ENCODE peak calls at places on chromosomes 3 and 15, in five cellular contexts. One of them, this sample, is unnamed.

GRCh38 chr15:99424978-99425665 is 140.7 kb upstream of the MEF2A start:
- DNase-seq in psoas muscle: peak; percentile 58
- DNase-seq in MCF 10A: peak; percentile 90
- DNase-seq in endothelial cell: no peak
- DNase-seq in fibroblast of lung: peak; percentile 87
- DNase-seq in this sample: no peak

GRCh38 chr3:38003371-38003816 is 12.8 kb downstream of the VILL start:
- DNase-seq in fibroblast of lung: peak; percentile 23
- DNase-seq in psoas muscle: peak; percentile 81
- DNase-seq in MCF 10A: peak; percentile 48
- DNase-seq in endothelial cell: peak; percentile 80
- DNase-seq in this sample: no peak

GRCh38 chr15:65287515-65287845 is 797 bp upstream of the PARP16 start:
- DNase-seq in endothelial cell: no peak
- DNase-seq in MCF 10A: no peak
- DNase-seq in psoas muscle: no peak
- DNase-seq in fibroblast of lung: no peak
- DNase-seq in this sample: no peak

GRCh38 chr3:173770011-173770410 is 372.5 kb downstream of the NLGN1 start:
- DNase-seq in endothelial cell: no peak
- DNase-seq in MCF 10A: no peak
- DNase-seq in fibroblast of lung: peak; percentile 67
- DNase-seq in psoas muscle: no peak
- DNase-seq in this sample: no peak

GRCh38 chr3:163058190-163058854 is 1561.7 kb downstream of the OTOL1 start:
- DNase-seq in fibroblast of lung: peak; percentile 1
- DNase-seq in psoas muscle: no peak
- DNase-seq in endothelial cell: no peak
- DNase-seq in MCF 10A: no peak
- DNase-seq in this sample: no peak

GRCh38 chr3:135084976-135085375 is 289.9 kb downstream of the EPHB1 start:
- DNase-seq in fibroblast of lung: no peak
- DNase-seq in endothelial cell: no peak
- DNase-seq in MCF 10A: no peak
- DNase-seq in psoas muscle: no peak
- DNase-seq in this sample: no peak

GRCh38 chr3:190486201-190486865 is 27.6 kb upstream of the IL1RAP start:
- DNase-seq in fibroblast of lung: peak; percentile 69
- DNase-seq in MCF 10A: no peak
- DNase-seq in endothelial cell: no peak
- DNase-seq in psoas muscle: no peak
- DNase-seq in this sample: no peak

GRCh38 chr3:194200422-194201060 is 64.6 kb downstream of the HES1 start:
- DNase-seq in fibroblast of lung: peak; percentile 27
- DNase-seq in MCF 10A: no peak
- DNase-seq in psoas muscle: no peak
- DNase-seq in endothelial cell: no peak
- DNase-seq in this sample: no peak

GRCh38 chr3:59605318-59605717 is 555.5 kb upstream of the CFAP20DC start:
- DNase-seq in MCF 10A: no peak
- DNase-seq in fibroblast of lung: no peak
- DNase-seq in endothelial cell: no peak
- DNase-seq in psoas muscle: no peak
- DNase-seq in this sample: no peak

GRCh38 chr3:129445472-129445871 is 5.4 kb downstream of the IFT122 start:
- DNase-seq in psoas muscle: no peak
- DNase-seq in endothelial cell: no peak
- DNase-seq in MCF 10A: no peak
- DNase-seq in fibroblast of lung: no peak
- DNase-seq in this sample: no peak

GRCh38 chr3:181974198-181974597 is 262.5 kb downstream of the SOX2 start:
- DNase-seq in MCF 10A: peak; percentile 86
- DNase-seq in endothelial cell: no peak
- DNase-seq in psoas muscle: no peak
- DNase-seq in fibroblast of lung: peak; percentile 22
- DNase-seq in this sample: no peak

GRCh38 chr3:192851821-192852352 is 65.8 kb downstream of the MB21D2 start:
- DNase-seq in MCF 10A: peak; percentile 98
- DNase-seq in endothelial cell: no peak
- DNase-seq in psoas muscle: peak; percentile 76
- DNase-seq in fibroblast of lung: peak; percentile 69
- DNase-seq in this sample: peak; percentile 95

GRCh38 chr3:4417449-4417848 is 49.6 kb downstream of the SUMF1 start:
- DNase-seq in MCF 10A: peak; percentile 73
- DNase-seq in psoas muscle: no peak
- DNase-seq in endothelial cell: no peak
- DNase-seq in fibroblast of lung: peak; percentile 75
- DNase-seq in this sample: no peak

GRCh38 chr3:148042663-148043445 is 633.7 kb downstream of the ZIC1 start:
- DNase-seq in endothelial cell: no peak
- DNase-seq in fibroblast of lung: peak; percentile 79
- DNase-seq in MCF 10A: no peak
- DNase-seq in psoas muscle: no peak
- DNase-seq in this sample: no peak

DNA sequence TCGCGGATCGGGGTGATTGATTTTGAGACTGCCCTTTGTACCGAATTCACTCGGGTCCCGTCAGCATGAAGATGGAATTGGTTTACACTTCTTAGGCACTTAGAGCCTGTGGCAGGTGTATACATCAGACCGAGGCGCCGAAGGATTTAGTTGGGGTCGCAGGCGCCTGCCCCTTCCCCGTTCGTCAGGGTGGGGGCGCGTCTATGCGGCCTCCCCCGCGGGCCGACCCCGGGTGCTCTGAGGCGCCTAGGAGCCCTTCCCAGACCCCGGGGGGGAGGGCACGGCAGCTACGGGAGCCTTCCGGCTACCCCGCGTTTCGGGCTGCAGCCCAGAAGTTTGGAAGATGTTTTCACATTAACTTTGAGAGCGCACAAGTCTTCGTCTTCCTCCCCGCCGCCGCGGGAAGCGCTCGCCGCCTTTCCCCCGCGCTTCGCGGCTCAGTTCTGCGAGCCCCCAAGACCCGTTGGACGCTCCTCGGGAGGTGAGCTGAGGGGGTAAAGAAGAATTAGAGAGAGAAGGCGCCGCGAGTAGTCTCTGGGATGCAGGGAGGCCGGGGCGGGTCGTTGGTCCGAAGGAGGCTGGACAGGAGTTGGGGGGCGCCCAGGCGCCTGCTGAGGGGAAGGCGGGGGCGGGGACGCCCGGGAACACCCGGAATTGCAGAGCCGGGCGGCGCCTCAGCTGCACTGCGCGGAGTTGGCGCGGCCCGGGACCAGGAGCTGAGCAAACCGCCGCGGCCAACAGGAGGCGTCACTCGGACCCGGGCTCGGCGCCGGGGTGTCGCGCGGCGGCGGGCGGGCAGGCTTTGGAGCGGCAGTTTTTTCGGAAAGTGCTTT is 737 bp downstream of the TIPARP start:
- DNase-seq in psoas muscle: peak; percentile 82
- DNase-seq in MCF 10A: peak; percentile 43
- DNase-seq in endothelial cell: peak; percentile 58
- DNase-seq in fibroblast of lung: no peak
- DNase-seq in this sample: peak; percentile 87
- TF ChIP-seq CTCF in psoas muscle: peak; percentile 24
- TF ChIP-seq CTCF in MCF 10A: peak; percentile 37
- TF ChIP-seq CTCF in endothelial cell: peak; percentile 70
- TF ChIP-seq CTCF in fibroblast of lung: peak; percentile 14
- TF ChIP-seq CTCF in this sample: peak; percentile 63

GRCh38 chr3:66037986-66038369 is 740 bp downstream of the MAGI1 start:
- DNase-seq in fibroblast of lung: peak; percentile 14
- DNase-seq in MCF 10A: peak; percentile 14
- DNase-seq in psoas muscle: peak; percentile 56
- DNase-seq in endothelial cell: peak; percentile 31
- DNase-seq in this sample: no peak

GRCh38 chr3:66038726-66039589 is at the start of gene MAGI1:
- DNase-seq in psoas muscle: peak; percentile 94
- DNase-seq in MCF 10A: peak; percentile 91
- DNase-seq in fibroblast of lung: peak; percentile 96
- DNase-seq in endothelial cell: peak; percentile 91
- DNase-seq in this sample: peak; percentile 96

GRCh38 chr3:66036586-66037061 is 2.1 kb downstream of the MAGI1 start:
- DNase-seq in MCF 10A: no peak
- DNase-seq in fibroblast of lung: peak; percentile 39
- DNase-seq in psoas muscle: no peak
- DNase-seq in endothelial cell: no peak
- DNase-seq in this sample: no peak

GRCh38 chr3:66038384-66038725 is 363 bp downstream of the MAGI1 start:
- DNase-seq in psoas muscle: no peak
- DNase-seq in fibroblast of lung: no peak
- DNase-seq in MCF 10A: no peak
- DNase-seq in endothelial cell: no peak
- DNase-seq in this sample: no peak

DNA sequence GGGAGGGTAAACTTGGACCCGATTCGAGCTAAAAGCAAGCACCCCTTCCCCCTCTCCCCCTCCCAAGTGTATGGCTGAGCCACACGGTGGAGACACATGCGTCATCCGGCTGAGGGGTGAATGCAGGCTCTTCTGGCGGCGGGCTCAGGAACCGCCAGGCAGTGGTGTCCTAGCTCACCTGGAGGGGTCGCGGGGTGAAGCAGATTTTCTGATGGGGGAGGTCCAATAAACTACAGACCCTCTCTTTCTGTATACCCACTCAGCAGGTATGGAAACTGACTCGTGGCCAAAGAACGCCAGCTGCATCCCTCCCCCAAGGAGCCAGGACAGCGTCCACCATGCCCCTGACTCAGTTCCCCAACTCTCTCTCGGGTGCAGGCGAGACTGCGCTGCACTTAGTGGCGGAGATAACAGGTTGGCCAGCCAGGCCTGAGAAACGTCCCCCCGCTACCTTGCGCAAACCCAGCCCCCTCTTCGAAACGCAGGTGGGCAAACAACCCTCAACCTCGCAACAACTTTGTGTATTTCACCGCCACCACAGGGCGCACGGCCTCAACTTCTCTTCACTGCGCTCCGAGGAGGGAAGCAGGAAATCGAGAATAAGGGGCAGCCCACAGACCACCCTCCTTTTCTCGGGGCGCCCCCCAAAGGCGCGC is 1.3 kb downstream of the MAGI1 start:
- DNase-seq in endothelial cell: peak; percentile 50
- DNase-seq in fibroblast of lung: peak; percentile 70
- DNase-seq in MCF 10A: peak; percentile 51
- DNase-seq in psoas muscle: peak; percentile 64
- DNase-seq in this sample: no peak
- TF ChIP-seq CTCF in endothelial cell: no peak
- TF ChIP-seq CTCF in fibroblast of lung: no peak
- TF ChIP-seq CTCF in MCF 10A: no peak
- TF ChIP-seq CTCF in psoas muscle: no peak
- TF ChIP-seq CTCF in this sample: peak; percentile 24

GRCh38 chr3:159911011-159911663 is 77.5 kb upstream of the IL12A start:
- DNase-seq in psoas muscle: no peak
- DNase-seq in endothelial cell: no peak
- DNase-seq in MCF 10A: no peak
- DNase-seq in fibroblast of lung: no peak
- DNase-seq in this sample: no peak
- TF ChIP-seq CTCF in psoas muscle: no peak
- TF ChIP-seq CTCF in endothelial cell: no peak
- TF ChIP-seq CTCF in MCF 10A: no peak
- TF ChIP-seq CTCF in fibroblast of lung: no peak
- TF ChIP-seq CTCF in this sample: no peak

DNA sequence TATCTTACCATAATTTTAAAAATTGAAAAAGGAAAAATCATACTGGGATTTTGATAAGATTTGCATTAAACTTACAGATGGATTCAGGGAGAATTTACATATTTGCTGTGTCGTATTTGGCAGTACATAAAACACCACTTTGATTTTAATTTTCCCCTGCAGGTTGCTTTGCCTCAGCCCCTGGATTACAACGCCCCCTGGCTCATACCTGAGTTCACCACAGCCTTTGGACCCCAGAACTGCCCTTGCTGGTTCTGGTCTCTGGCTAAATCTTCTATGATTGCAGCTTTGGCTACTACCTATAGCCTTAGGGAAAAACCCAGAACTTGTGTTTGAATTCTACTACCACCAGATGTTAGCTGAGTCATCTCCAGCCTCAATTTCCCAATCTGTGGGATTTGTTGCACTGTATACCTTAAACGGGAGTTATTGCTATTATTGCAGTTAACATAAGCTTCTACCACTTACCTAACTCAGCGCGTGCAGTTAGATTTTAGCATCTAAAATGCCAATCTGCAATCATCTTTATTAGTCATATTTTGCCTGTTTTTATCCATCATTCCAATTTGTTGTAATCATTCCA is 315.7 kb upstream of the GADL1 start:
- DNase-seq in MCF 10A: peak; percentile 43
- DNase-seq in fibroblast of lung: no peak
- DNase-seq in psoas muscle: no peak
- DNase-seq in endothelial cell: no peak
- DNase-seq in this sample: no peak
- TF ChIP-seq CTCF in MCF 10A: no peak
- TF ChIP-seq CTCF in fibroblast of lung: peak; percentile 12
- TF ChIP-seq CTCF in psoas muscle: no peak
- TF ChIP-seq CTCF in endothelial cell: peak; percentile 14
- TF ChIP-seq CTCF in this sample: peak; percentile 31

GRCh38 chr15:96470682-96471290 is 140.3 kb downstream of the NR2F2 start:
- DNase-seq in fibroblast of lung: no peak
- DNase-seq in MCF 10A: no peak
- DNase-seq in psoas muscle: no peak
- DNase-seq in endothelial cell: no peak
- DNase-seq in this sample: no peak
- TF ChIP-seq CTCF in fibroblast of lung: no peak
- TF ChIP-seq CTCF in MCF 10A: no peak
- TF ChIP-seq CTCF in psoas muscle: no peak
- TF ChIP-seq CTCF in endothelial cell: no peak
- TF ChIP-seq CTCF in this sample: no peak

DNA sequence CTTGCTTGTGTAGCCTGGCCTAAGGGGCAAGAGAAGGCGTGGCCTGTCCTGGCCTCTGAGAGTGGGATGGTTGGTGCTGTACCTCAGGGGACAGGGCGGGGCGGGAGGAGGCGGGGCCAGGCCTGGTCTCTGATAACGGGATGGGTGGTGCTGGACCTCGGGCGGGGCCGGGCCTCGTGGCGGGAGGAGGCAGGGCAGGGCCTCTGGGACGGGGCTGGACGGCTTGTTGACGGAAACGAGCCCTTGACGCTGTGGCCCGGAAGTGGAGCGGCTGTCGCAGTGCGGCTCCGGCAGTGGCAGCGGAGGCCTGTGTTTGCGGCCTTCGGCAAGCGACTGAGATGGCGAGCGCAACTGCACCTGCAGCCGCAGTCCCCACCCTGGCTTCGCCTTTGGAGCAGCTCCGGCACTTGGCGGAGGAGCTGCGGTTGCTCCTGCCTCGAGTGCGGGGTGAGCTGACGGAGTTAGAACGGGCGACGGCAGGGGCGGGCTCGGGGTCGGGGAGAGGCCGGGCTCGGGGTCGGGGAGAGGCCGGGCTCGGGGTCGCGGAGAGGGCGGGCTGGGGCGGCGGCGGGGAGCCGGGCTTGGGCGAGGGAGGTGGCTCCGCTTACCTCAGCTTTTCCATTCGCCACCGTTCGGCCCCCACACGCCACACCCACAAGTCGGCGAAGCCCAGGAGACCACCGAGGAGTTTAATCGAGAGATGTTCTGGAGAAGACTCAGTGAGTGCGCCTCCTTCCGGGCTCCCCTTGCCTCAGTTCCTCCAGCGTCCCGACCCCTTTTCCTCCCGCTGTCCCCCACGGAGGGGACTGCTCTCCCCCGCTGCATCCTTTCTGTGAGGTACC is at the start of gene CCNDBP1:
- DNase-seq in psoas muscle: peak; percentile 98
- DNase-seq in MCF 10A: peak; percentile 88
- DNase-seq in endothelial cell: peak; percentile 72
- DNase-seq in fibroblast of lung: peak; percentile 81
- DNase-seq in this sample: peak; percentile 91
- TF ChIP-seq CTCF in psoas muscle: peak; percentile 24
- TF ChIP-seq CTCF in MCF 10A: peak; percentile 30
- TF ChIP-seq CTCF in endothelial cell: peak; percentile 24
- TF ChIP-seq CTCF in fibroblast of lung: peak; percentile 49
- TF ChIP-seq CTCF in this sample: peak; percentile 65

GRCh38 chr3:15858547-15859506 is 61.0 kb upstream of the ANKRD28 start:
- DNase-seq in psoas muscle: peak; percentile 74
- DNase-seq in MCF 10A: peak; percentile 55
- DNase-seq in fibroblast of lung: peak; percentile 6
- DNase-seq in endothelial cell: peak; percentile 41
- DNase-seq in this sample: no peak
- TF ChIP-seq CTCF in psoas muscle: peak; percentile 14
- TF ChIP-seq CTCF in MCF 10A: no peak
- TF ChIP-seq CTCF in fibroblast of lung: no peak
- TF ChIP-seq CTCF in endothelial cell: no peak
- TF ChIP-seq CTCF in this sample: no peak

This sample was measured in osteocyte.